ENCODE peak calls at places on chromosome 9, in five cellular contexts. One of them, this sample, is unnamed. For H3K4me1, the result is how much of the 10 kb centered on the place peaks cover.

GRCh38 chr9:99000480-99001395 is 57.0 kb downstream of the COL15A1 start:
- DNase-seq in GM23338: peak
- DNase-seq in A549: peak
- DNase-seq in PC-9: peak
- DNase-seq in ovary: no peak
- DNase-seq in this sample: no peak

GRCh38 chr9:29214702-29215248 is 1641.5 kb upstream of the C9orf72 start:
- DNase-seq in GM23338: peak
- DNase-seq in A549: no peak
- DNase-seq in PC-9: no peak
- DNase-seq in ovary: no peak
- DNase-seq in this sample: no peak

GRCh38 chr9:36191696-36192095 is 975 bp downstream of the CLTA start:
- DNase-seq in GM23338: no peak
- DNase-seq in A549: no peak
- DNase-seq in PC-9: no peak
- DNase-seq in ovary: no peak
- DNase-seq in this sample: no peak

GRCh38 chr9:129628709-129629108 is 2.7 kb downstream of the NTMT1 start:
- DNase-seq in GM23338: no peak
- DNase-seq in A549: no peak
- DNase-seq in PC-9: no peak
- DNase-seq in ovary: no peak
- DNase-seq in this sample: no peak

GRCh38 chr9:93305497-93306020 is 121.6 kb downstream of the WNK2 start:
- DNase-seq in GM23338: no peak
- DNase-seq in A549: no peak
- DNase-seq in PC-9: no peak
- DNase-seq in ovary: no peak
- DNase-seq in this sample: peak

GRCh38 chr9:86764230-86765039 is 182.9 kb downstream of the GAS1 start:
- DNase-seq in GM23338: no peak
- DNase-seq in A549: no peak
- DNase-seq in PC-9: no peak
- DNase-seq in ovary: no peak
- DNase-seq in this sample: no peak

GRCh38 chr9:16653491-16654407 is 216.7 kb downstream of the BNC2 start:
- DNase-seq in GM23338: peak
- DNase-seq in A549: no peak
- DNase-seq in PC-9: no peak
- DNase-seq in ovary: peak
- DNase-seq in this sample: no peak

GRCh38 chr9:120931278-120932085 is 4.9 kb upstream of the TRAF1 start:
- DNase-seq in GM23338: no peak
- DNase-seq in A549: no peak
- DNase-seq in PC-9: no peak
- DNase-seq in ovary: peak
- DNase-seq in this sample: no peak

GRCh38 chr9:137300607-137301085 is 1.4 kb downstream of the NRARP start:
- DNase-seq in GM23338: peak
- DNase-seq in A549: peak
- DNase-seq in PC-9: peak
- DNase-seq in ovary: peak
- DNase-seq in this sample: peak

GRCh38 chr9:15552641-15553527 is at the start of gene CCDC171:
- DNase-seq in GM23338: peak
- DNase-seq in A549: peak
- DNase-seq in PC-9: peak
- DNase-seq in ovary: peak
- DNase-seq in this sample: peak

GRCh38 chr9:92325991-92326500 is 293 bp downstream of the CENPP start:
- DNase-seq in GM23338: no peak
- DNase-seq in A549: no peak
- DNase-seq in PC-9: no peak
- DNase-seq in ovary: no peak
- DNase-seq in this sample: no peak

GRCh38 chr9:126880226-126880946 is 19.9 kb downstream of the ZBTB34 start:
- DNase-seq in GM23338: no peak
- DNase-seq in A549: no peak
- DNase-seq in PC-9: no peak
- DNase-seq in ovary: no peak
- DNase-seq in this sample: no peak

GRCh38 chr9:126880947-126881332 is 20.5 kb downstream of the ZBTB34 start:
- DNase-seq in GM23338: no peak
- DNase-seq in A549: no peak
- DNase-seq in PC-9: no peak
- DNase-seq in ovary: no peak
- DNase-seq in this sample: no peak

GRCh38 chr9:126877418-126877817 is 17.0 kb downstream of the ZBTB34 start:
- DNase-seq in GM23338: no peak
- DNase-seq in A549: no peak
- DNase-seq in PC-9: no peak
- DNase-seq in ovary: no peak
- DNase-seq in this sample: no peak

GRCh38 chr9:126875780-126876510 is 15.5 kb downstream of the ZBTB34 start:
- DNase-seq in GM23338: no peak
- DNase-seq in A549: no peak
- DNase-seq in PC-9: no peak
- DNase-seq in ovary: no peak
- DNase-seq in this sample: no peak

GRCh38 chr9:126879288-126879687 is 18.8 kb downstream of the ZBTB34 start:
- DNase-seq in GM23338: no peak
- DNase-seq in A549: no peak
- DNase-seq in PC-9: no peak
- DNase-seq in ovary: no peak
- DNase-seq in this sample: no peak
- H3K4me3 ChIP-seq in GM23338: no peak
- H3K4me3 ChIP-seq in A549: no peak
- H3K4me3 ChIP-seq in PC-9: no peak
- H3K4me3 ChIP-seq in ovary: no peak
- H3K4me3 ChIP-seq in this sample: no peak

GRCh38 chr9:127133739-127134167 is 11.3 kb upstream of the ANGPTL2 start:
- DNase-seq in GM23338: peak
- DNase-seq in A549: no peak
- DNase-seq in PC-9: no peak
- DNase-seq in ovary: peak
- DNase-seq in this sample: no peak
- TF ChIP-seq CTCF in GM23338: no peak
- TF ChIP-seq CTCF in A549: no peak
- TF ChIP-seq CTCF in PC-9: no peak
- TF ChIP-seq CTCF in ovary: no peak
- TF ChIP-seq CTCF in this sample: no peak

GRCh38 chr9:108057421-108058136 is 568.0 kb upstream of the KLF4 start:
- DNase-seq in GM23338: peak
- DNase-seq in A549: peak
- DNase-seq in PC-9: peak
- DNase-seq in ovary: no peak
- DNase-seq in this sample: no peak

GRCh38 chr9:108060165-108060564 is 570.6 kb upstream of the KLF4 start:
- DNase-seq in GM23338: no peak
- DNase-seq in A549: no peak
- DNase-seq in PC-9: no peak
- DNase-seq in ovary: no peak
- DNase-seq in this sample: no peak

GRCh38 chr9:108056083-108056804 is 566.7 kb upstream of the KLF4 start:
- DNase-seq in GM23338: no peak
- DNase-seq in A549: peak
- DNase-seq in PC-9: peak
- DNase-seq in ovary: no peak
- DNase-seq in this sample: no peak

GRCh38 chr9:108058137-108058779 is 568.7 kb upstream of the KLF4 start:
- DNase-seq in GM23338: no peak
- DNase-seq in A549: peak
- DNase-seq in PC-9: no peak
- DNase-seq in ovary: no peak
- DNase-seq in this sample: no peak

DNA sequence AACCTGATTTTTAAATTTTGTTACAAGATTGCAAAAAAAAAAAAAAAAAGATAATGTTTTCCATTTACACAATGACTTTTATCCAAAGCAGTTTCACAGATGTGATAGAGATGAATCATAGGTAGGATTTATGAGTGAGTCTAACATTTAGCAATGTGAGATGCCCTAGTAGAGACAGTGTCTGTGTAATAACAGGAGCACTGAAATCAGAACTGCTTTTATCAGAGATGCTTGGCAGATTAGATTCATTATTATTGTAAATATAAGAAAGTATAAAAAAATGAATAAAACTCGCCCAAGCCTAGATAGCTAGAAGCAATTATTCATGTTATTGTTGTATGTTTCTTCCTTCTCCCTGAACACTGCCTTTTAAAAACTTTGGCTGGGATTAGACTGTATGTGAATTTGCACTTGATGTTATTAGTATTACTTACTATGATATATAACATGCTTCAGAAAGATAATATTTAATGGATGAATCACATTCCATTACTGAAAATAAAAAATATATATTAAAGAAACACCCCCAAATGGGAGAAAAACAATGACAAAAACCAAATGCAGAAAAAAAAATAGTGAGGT is 567.3 kb upstream of the KLF4 start:
- DNase-seq in GM23338: no peak
- DNase-seq in A549: peak
- DNase-seq in PC-9: peak
- DNase-seq in ovary: no peak
- DNase-seq in this sample: no peak
- H3K4me1 ChIP-seq in GM23338: under half
- H3K4me1 ChIP-seq in A549: under half
- H3K4me1 ChIP-seq in PC-9: under half
- H3K4me1 ChIP-seq in ovary: under half
- H3K4me1 ChIP-seq in this sample: under half

DNA sequence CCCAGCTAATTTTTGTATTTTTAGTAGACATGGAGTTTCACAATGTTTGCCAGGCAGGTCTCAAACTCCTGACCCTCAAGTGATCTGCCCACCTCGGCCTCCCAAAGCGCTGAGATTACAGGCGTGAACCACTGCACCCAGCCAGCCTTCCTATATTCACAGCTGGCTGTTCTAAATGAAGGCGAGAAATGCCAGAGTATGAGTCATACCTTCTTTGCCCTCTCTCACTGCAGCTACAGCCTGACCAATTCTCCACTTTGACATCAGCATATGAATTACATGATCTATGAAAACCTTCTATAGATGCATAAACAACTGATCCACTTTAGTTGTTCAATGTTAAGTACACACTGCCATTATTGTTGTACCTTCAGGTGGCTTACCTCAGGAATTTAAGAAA is 14.5 kb downstream of the APTX start:
- DNase-seq in GM23338: no peak
- DNase-seq in A549: no peak
- DNase-seq in PC-9: no peak
- DNase-seq in ovary: no peak
- DNase-seq in this sample: no peak
- H3K4me3 ChIP-seq in GM23338: no peak
- H3K4me3 ChIP-seq in A549: no peak
- H3K4me3 ChIP-seq in PC-9: no peak
- H3K4me3 ChIP-seq in ovary: no peak
- H3K4me3 ChIP-seq in this sample: no peak

GRCh38 chr9:106025449-106025848 is 331.1 kb downstream of the TMEM38B start:
- DNase-seq in GM23338: peak
- DNase-seq in A549: peak
- DNase-seq in PC-9: no peak
- DNase-seq in ovary: no peak
- DNase-seq in this sample: no peak
- TF ChIP-seq CTCF in GM23338: peak
- TF ChIP-seq CTCF in A549: no peak
- TF ChIP-seq CTCF in PC-9: no peak
- TF ChIP-seq CTCF in ovary: no peak
- TF ChIP-seq CTCF in this sample: no peak

GRCh38 chr9:107760469-107761242 is 271.1 kb upstream of the KLF4 start:
- DNase-seq in GM23338: no peak
- DNase-seq in A549: no peak
- DNase-seq in PC-9: no peak
- DNase-seq in ovary: no peak
- DNase-seq in this sample: no peak

GRCh38 chr9:107761307-107761706 is 271.7 kb upstream of the KLF4 start:
- DNase-seq in GM23338: no peak
- DNase-seq in A549: no peak
- DNase-seq in PC-9: no peak
- DNase-seq in ovary: no peak
- DNase-seq in this sample: no peak

GRCh38 chr9:107756091-107756490 is 266.5 kb upstream of the KLF4 start:
- DNase-seq in GM23338: no peak
- DNase-seq in A549: no peak
- DNase-seq in PC-9: no peak
- DNase-seq in ovary: no peak
- DNase-seq in this sample: no peak

GRCh38 chr9:107759009-107759822 is 269.6 kb upstream of the KLF4 start:
- DNase-seq in GM23338: no peak
- DNase-seq in A549: no peak
- DNase-seq in PC-9: no peak
- DNase-seq in ovary: no peak
- DNase-seq in this sample: no peak

GRCh38 chr9:107759823-107760166 is 270.2 kb upstream of the KLF4 start:
- DNase-seq in GM23338: no peak
- DNase-seq in A549: no peak
- DNase-seq in PC-9: no peak
- DNase-seq in ovary: no peak
- DNase-seq in this sample: no peak
- H3K4me1 ChIP-seq in GM23338: under half
- H3K4me1 ChIP-seq in A549: under half
- H3K4me1 ChIP-seq in PC-9: under half
- H3K4me1 ChIP-seq in ovary: under half
- H3K4me1 ChIP-seq in this sample: under half

GRCh38 chr9:71895122-71895521 is 15.9 kb downstream of the ABHD17B start:
- DNase-seq in GM23338: no peak
- DNase-seq in A549: no peak
- DNase-seq in PC-9: no peak
- DNase-seq in ovary: no peak
- DNase-seq in this sample: no peak
- H3K4me3 ChIP-seq in GM23338: no peak
- H3K4me3 ChIP-seq in A549: no peak
- H3K4me3 ChIP-seq in PC-9: no peak
- H3K4me3 ChIP-seq in ovary: no peak
- H3K4me3 ChIP-seq in this sample: no peak

DNA sequence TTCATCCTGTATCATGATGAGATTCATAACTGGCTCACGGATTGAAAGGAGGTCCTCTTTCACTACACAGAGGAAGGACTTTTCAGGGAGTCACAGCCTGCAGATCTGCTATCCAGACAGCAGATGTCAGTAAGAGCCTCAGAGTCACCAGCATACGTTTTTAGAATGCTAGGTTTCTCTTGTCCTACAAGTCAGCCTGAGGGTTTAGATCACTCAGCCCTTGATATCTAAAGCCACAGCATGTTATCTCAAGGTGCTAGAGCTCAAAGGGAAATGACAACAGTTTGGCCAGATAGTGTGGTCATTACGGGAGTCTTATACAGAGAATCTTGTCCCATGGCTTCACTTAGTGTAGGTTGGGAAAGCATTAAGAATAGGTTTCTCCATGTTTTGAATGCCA is 30.9 kb upstream of the SLC46A2 start:
- DNase-seq in GM23338: peak
- DNase-seq in A549: peak
- DNase-seq in PC-9: peak
- DNase-seq in ovary: no peak
- DNase-seq in this sample: peak
- TF ChIP-seq CTCF in GM23338: peak
- TF ChIP-seq CTCF in A549: peak
- TF ChIP-seq CTCF in PC-9: peak
- TF ChIP-seq CTCF in ovary: no peak
- TF ChIP-seq CTCF in this sample: peak

This sample was measured in Caco-2.